ENCODE peak calls at places on chromosome 20, in eight cellular contexts. A, Q, L, K, Z, Y, B and P are unnamed samples. For H3K9me3, the result is how much of the 10 kb centered on the place peaks cover.

GRCh38 chr20:278181-278580 is 12.4 kb downstream of the C20orf96 start:
- DNase-seq in A (no peak), Q (no peak), L (no peak), K (no peak), Z (no peak), Y (peak), B (no peak), P (no peak)

GRCh38 chr20:9977629-9978028 is 57.2 kb upstream of the ANKEF1 start:
- DNase-seq in A (no peak), Q (no peak), L (no peak), K (no peak), Z (no peak), Y (no peak), B (peak), P (no peak)

GRCh38 chr20:35166242-35166830 is 5.5 kb upstream of the PROCR start:
- DNase-seq in A (peak), Q (no peak), L (no peak), K (peak), Z (no peak), Y (peak), B (no peak), P (no peak)

GRCh38 chr20:52083627-52084232 is 107.8 kb downstream of the ZFP64 start:
- DNase-seq in A (peak), Q (peak), L (peak), K (peak), Z (peak), Y (no peak), B (peak), P (peak)

GRCh38 chr20:35561268-35561667 is 19.4 kb downstream of the ERGIC3 start:
- DNase-seq in A (no peak), Q (peak), L (no peak), K (no peak), Z (peak), Y (no peak), B (peak), P (no peak)

GRCh38 chr20:20837574-20838021 is 125.2 kb upstream of the RALGAPA2 start:
- DNase-seq in A (peak), Q (peak), L (no peak), K (peak), Z (peak), Y (peak), B (peak), P (peak)

GRCh38 chr20:23278172-23278571 is 72.4 kb upstream of the NXT1 start:
- DNase-seq in A (no peak), Q (no peak), L (no peak), K (no peak), Z (no peak), Y (no peak), B (no peak), P (no peak)

GRCh38 chr20:36362261-36362660 is 56.1 kb downstream of the DLGAP4 start:
- DNase-seq in A (no peak), Q (no peak), L (no peak), K (no peak), Z (no peak), Y (no peak), B (no peak), P (no peak)

GRCh38 chr20:63141531-63141930 is 74.4 kb downstream of the YTHDF1 start:
- DNase-seq in A (no peak), Q (no peak), L (no peak), K (no peak), Z (no peak), Y (no peak), B (no peak), P (no peak)

GRCh38 chr20:17845701-17846475 is 122.7 kb downstream of the SNX5 start:
- DNase-seq in A (no peak), Q (no peak), L (no peak), K (no peak), Z (no peak), Y (no peak), B (peak), P (no peak)

GRCh38 chr20:55166063-55166462 is 690.7 kb downstream of the DOK5 start:
- DNase-seq in A (no peak), Q (no peak), L (peak), K (no peak), Z (no peak), Y (no peak), B (no peak), P (no peak)

GRCh38 chr20:49631074-49631716 is 63.3 kb upstream of the PTGIS start:
- DNase-seq in A (no peak), Q (no peak), L (no peak), K (no peak), Z (no peak), Y (no peak), B (peak), P (no peak)

GRCh38 chr20:6051505-6051904 is 2.4 kb downstream of the LRRN4 start:
- DNase-seq in A (no peak), Q (peak), L (no peak), K (no peak), Z (no peak), Y (no peak), B (peak), P (no peak)

GRCh38 chr20:15319444-15319843 is 982.0 kb upstream of the FLRT3 start:
- DNase-seq in A (no peak), Q (no peak), L (no peak), K (no peak), Z (no peak), Y (no peak), B (no peak), P (no peak)

GRCh38 chr20:15316556-15316955 is 979.1 kb upstream of the FLRT3 start:
- DNase-seq in A (no peak), Q (no peak), L (no peak), K (no peak), Z (no peak), Y (no peak), B (no peak), P (no peak)

GRCh38 chr20:15320941-15321340 is 983.5 kb upstream of the FLRT3 start:
- DNase-seq in A (no peak), Q (peak), L (no peak), K (no peak), Z (no peak), Y (peak), B (peak), P (no peak)

GRCh38 chr20:15318682-15319081 is 981.3 kb upstream of the FLRT3 start:
- DNase-seq in A (no peak), Q (no peak), L (no peak), K (no peak), Z (no peak), Y (no peak), B (no peak), P (no peak)

GRCh38 chr20:15317546-15318242 is 980.3 kb upstream of the FLRT3 start:
- DNase-seq in A (no peak), Q (no peak), L (no peak), K (no peak), Z (no peak), Y (no peak), B (no peak), P (no peak)
- H3K9me3 ChIP-seq in A (under half), Q (under half), L (under half), K (under half), Z (under half), Y (under half), B (under half), P (under half)

DNA sequence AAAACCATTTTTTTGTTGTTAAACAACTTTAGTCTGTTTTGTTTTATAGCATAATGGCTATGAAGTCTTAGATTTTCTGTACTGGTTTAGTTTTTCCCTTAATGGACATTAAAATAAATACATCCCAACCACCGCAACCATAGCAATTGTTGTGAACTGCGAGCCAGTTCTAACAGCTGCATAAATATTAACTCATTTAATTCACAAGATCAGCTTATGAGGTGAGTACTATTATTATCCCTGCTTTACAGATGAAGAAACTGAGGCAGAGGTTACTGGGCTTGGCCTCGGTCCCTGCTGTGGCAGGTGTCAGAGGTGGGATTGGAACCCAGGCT is 23.1 kb downstream of the MOCS3 start:
- DNase-seq in A (no peak), Q (no peak), L (no peak), K (no peak), Z (no peak), Y (no peak), B (no peak), P (no peak)
- TF ChIP-seq CTCF in A (no peak), Q (peak), L (no peak), K (no peak), Z (no peak), Y (no peak), B (no peak), P (no peak)

GRCh38 chr20:45157977-45158376 is 16.7 kb upstream of the PI3 start:
- DNase-seq in A (no peak), Q (peak), L (no peak), K (no peak), Z (no peak), Y (no peak), B (peak), P (peak)
- H3K9me3 ChIP-seq in A (under half), Q (under half), L (under half), K (under half), Z (under half), Y (under half), B (under half), P (under half)

GRCh38 chr20:1943267-1944002 is 48.2 kb downstream of the SIRPA start:
- DNase-seq in A (peak), Q (peak), L (no peak), K (no peak), Z (no peak), Y (peak), B (no peak), P (no peak)

GRCh38 chr20:1942486-1943266 is 47.5 kb downstream of the SIRPA start:
- DNase-seq in A (no peak), Q (no peak), L (no peak), K (no peak), Z (no peak), Y (peak), B (no peak), P (no peak)

GRCh38 chr20:1945660-1946059 is 48.2 kb downstream of the PDYN start:
- DNase-seq in A (no peak), Q (no peak), L (no peak), K (no peak), Z (no peak), Y (peak), B (no peak), P (no peak)

GRCh38 chr20:1945134-1945618 is 48.7 kb downstream of the PDYN start:
- DNase-seq in A (peak), Q (no peak), L (no peak), K (peak), Z (no peak), Y (peak), B (no peak), P (no peak)

DNA sequence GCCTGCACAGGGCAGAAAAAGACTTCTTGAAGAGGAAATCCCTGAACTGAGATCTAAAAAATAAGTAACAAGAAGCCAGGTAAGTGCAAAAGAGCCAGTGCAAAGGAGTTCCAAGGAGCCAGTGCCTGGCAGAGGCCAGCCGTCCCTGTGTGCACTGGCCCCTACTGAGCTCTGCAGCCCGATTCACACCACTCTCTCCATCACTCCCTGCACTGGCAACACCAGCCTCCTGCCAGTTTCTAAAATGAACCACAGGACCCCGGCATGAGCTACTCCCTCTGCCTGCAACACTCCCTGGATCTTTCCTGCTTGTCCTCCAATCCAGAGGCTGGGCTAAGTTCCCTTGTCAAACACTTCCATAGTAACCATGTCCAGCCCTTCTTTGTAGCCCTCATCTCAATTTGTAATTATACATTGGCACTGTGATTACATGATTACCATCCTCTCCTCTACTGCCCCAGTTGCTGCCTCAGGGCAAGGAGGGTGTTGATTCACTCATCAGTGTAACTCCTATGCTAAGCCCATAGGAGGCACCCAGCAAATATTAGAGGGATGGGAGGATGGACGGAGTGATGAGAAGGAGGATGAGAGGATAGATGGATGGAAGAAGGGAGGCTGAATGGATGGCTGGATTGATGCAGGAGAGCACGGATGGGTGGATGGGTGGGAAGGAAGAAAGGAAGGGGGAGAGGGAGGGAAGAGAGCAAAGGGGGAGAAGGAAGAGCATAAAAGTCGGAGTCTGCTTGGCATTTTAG is 49.3 kb downstream of the SIRPA start:
- DNase-seq in A (no peak), Q (no peak), L (no peak), K (no peak), Z (no peak), Y (peak), B (no peak), P (no peak)
- TF ChIP-seq CTCF in A (no peak), Q (no peak), L (peak), K (no peak), Z (no peak), Y (no peak), B (no peak), P (no peak)

DNA sequence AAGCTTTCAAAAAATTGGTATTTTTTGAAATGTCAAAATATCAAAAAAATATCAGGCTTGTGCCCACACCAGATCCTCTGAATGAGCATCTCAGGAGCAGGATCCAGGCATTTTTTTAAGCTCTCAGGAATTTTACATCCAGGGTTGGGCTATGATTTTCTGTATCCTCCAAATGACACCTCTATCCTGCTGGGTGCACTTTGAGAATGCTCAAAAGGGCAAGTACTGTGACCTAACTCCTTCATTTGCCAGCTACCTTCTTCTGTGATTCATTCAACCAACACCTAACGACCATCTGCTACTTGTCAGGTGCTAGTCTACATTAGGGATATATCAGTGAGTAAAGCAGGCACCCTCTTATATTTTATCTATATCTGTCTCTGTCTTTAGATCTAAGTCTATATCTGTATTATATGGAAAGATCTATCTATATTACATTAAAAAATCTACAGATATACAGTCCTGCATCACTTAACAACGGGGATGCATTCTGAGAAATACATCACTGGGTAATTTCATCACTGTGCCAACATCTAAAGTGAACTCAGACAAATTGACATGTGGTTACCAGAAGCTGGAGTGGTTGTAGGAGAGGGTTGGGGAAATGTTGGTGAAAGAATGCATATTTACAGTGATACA is 131.6 kb downstream of the KIF16B start:
- DNase-seq in A (no peak), Q (no peak), L (no peak), K (no peak), Z (no peak), Y (no peak), B (no peak), P (no peak)
- H3K9me3 ChIP-seq in A (under half), Q (under half), L (under half), K (under half), Z (under half), Y (under half), B (under half), P (under half)